ENCODE peak calls at places on chromosomes 1 and 21, in seven cellular contexts. One of them, this sample, is unnamed.
A peak's percentile ranks its signal among the peaks of the same experiment; 100 is the strongest.

GRCh38 chr1:218865591-218865990 is 308.1 kb upstream of the LYPLAL1 start:
- DNase-seq in activated CD4-positive, alpha-beta T cell treated with anti-CD3 and anti-CD28 coated beads for 48 hours: no peak
- DNase-seq in stimulated activated CD4-positive, alpha-beta T cell treated with anti-CD3 and anti-CD28 coated beads, Interleukin-1b, Interleukin-23, amount 100 ng/mL, for 24 hours: no peak
- DNase-seq in H4: peak; percentile 14
- DNase-seq in mucosa of descending colon: no peak
- DNase-seq in midbrain: no peak
- DNase-seq in CD4-positive, alpha-beta T cell: no peak
- DNase-seq in this sample: peak; percentile 92

GRCh38 chr1:29324771-29325351 is 88.5 kb downstream of the PTPRU start:
- DNase-seq in activated CD4-positive, alpha-beta T cell treated with anti-CD3 and anti-CD28 coated beads for 48 hours: no peak
- DNase-seq in stimulated activated CD4-positive, alpha-beta T cell treated with anti-CD3 and anti-CD28 coated beads, Interleukin-1b, Interleukin-23, amount 100 ng/mL, for 24 hours: no peak
- DNase-seq in H4: no peak
- DNase-seq in mucosa of descending colon: peak; percentile 53
- DNase-seq in midbrain: no peak
- DNase-seq in CD4-positive, alpha-beta T cell: no peak
- DNase-seq in this sample: no peak

GRCh38 chr1:101953623-101954022 is 43.1 kb downstream of the OLFM3 start:
- DNase-seq in activated CD4-positive, alpha-beta T cell treated with anti-CD3 and anti-CD28 coated beads for 48 hours: no peak
- DNase-seq in stimulated activated CD4-positive, alpha-beta T cell treated with anti-CD3 and anti-CD28 coated beads, Interleukin-1b, Interleukin-23, amount 100 ng/mL, for 24 hours: no peak
- DNase-seq in H4: no peak
- DNase-seq in mucosa of descending colon: no peak
- DNase-seq in midbrain: no peak
- DNase-seq in CD4-positive, alpha-beta T cell: no peak
- DNase-seq in this sample: no peak

GRCh38 chr1:176785810-176786209 is 322.8 kb downstream of the PAPPA2 start:
- DNase-seq in activated CD4-positive, alpha-beta T cell treated with anti-CD3 and anti-CD28 coated beads for 48 hours: no peak
- DNase-seq in stimulated activated CD4-positive, alpha-beta T cell treated with anti-CD3 and anti-CD28 coated beads, Interleukin-1b, Interleukin-23, amount 100 ng/mL, for 24 hours: no peak
- DNase-seq in H4: no peak
- DNase-seq in mucosa of descending colon: no peak
- DNase-seq in midbrain: no peak
- DNase-seq in CD4-positive, alpha-beta T cell: no peak
- DNase-seq in this sample: no peak

GRCh38 chr1:51729824-51730284 is 113.0 kb downstream of the OSBPL9 start:
- DNase-seq in activated CD4-positive, alpha-beta T cell treated with anti-CD3 and anti-CD28 coated beads for 48 hours: no peak
- DNase-seq in stimulated activated CD4-positive, alpha-beta T cell treated with anti-CD3 and anti-CD28 coated beads, Interleukin-1b, Interleukin-23, amount 100 ng/mL, for 24 hours: no peak
- DNase-seq in H4: no peak
- DNase-seq in mucosa of descending colon: no peak
- DNase-seq in midbrain: no peak
- DNase-seq in CD4-positive, alpha-beta T cell: no peak
- DNase-seq in this sample: peak; percentile 25

GRCh38 chr1:52435211-52435610 is 30.8 kb downstream of the PRPF38A start:
- DNase-seq in activated CD4-positive, alpha-beta T cell treated with anti-CD3 and anti-CD28 coated beads for 48 hours: no peak
- DNase-seq in stimulated activated CD4-positive, alpha-beta T cell treated with anti-CD3 and anti-CD28 coated beads, Interleukin-1b, Interleukin-23, amount 100 ng/mL, for 24 hours: no peak
- DNase-seq in H4: no peak
- DNase-seq in mucosa of descending colon: no peak
- DNase-seq in midbrain: no peak
- DNase-seq in CD4-positive, alpha-beta T cell: no peak
- DNase-seq in this sample: no peak

GRCh38 chr1:200372095-200372884 is 37.5 kb downstream of the ZNF281 start:
- DNase-seq in activated CD4-positive, alpha-beta T cell treated with anti-CD3 and anti-CD28 coated beads for 48 hours: no peak
- DNase-seq in stimulated activated CD4-positive, alpha-beta T cell treated with anti-CD3 and anti-CD28 coated beads, Interleukin-1b, Interleukin-23, amount 100 ng/mL, for 24 hours: no peak
- DNase-seq in H4: no peak
- DNase-seq in mucosa of descending colon: no peak
- DNase-seq in midbrain: no peak
- DNase-seq in CD4-positive, alpha-beta T cell: no peak
- DNase-seq in this sample: peak; percentile 67

GRCh38 chr1:31675761-31676160 is 28.1 kb downstream of the COL16A1 start:
- DNase-seq in activated CD4-positive, alpha-beta T cell treated with anti-CD3 and anti-CD28 coated beads for 48 hours: no peak
- DNase-seq in stimulated activated CD4-positive, alpha-beta T cell treated with anti-CD3 and anti-CD28 coated beads, Interleukin-1b, Interleukin-23, amount 100 ng/mL, for 24 hours: no peak
- DNase-seq in H4: no peak
- DNase-seq in mucosa of descending colon: no peak
- DNase-seq in midbrain: no peak
- DNase-seq in CD4-positive, alpha-beta T cell: no peak
- DNase-seq in this sample: no peak

GRCh38 chr1:78408830-78409229 is 81.9 kb upstream of the PTGFR start:
- DNase-seq in activated CD4-positive, alpha-beta T cell treated with anti-CD3 and anti-CD28 coated beads for 48 hours: no peak
- DNase-seq in stimulated activated CD4-positive, alpha-beta T cell treated with anti-CD3 and anti-CD28 coated beads, Interleukin-1b, Interleukin-23, amount 100 ng/mL, for 24 hours: no peak
- DNase-seq in H4: no peak
- DNase-seq in mucosa of descending colon: no peak
- DNase-seq in midbrain: no peak
- DNase-seq in CD4-positive, alpha-beta T cell: no peak
- DNase-seq in this sample: no peak

GRCh38 chr1:49995734-49996133 is 28.0 kb downstream of the AGBL4 start:
- DNase-seq in activated CD4-positive, alpha-beta T cell treated with anti-CD3 and anti-CD28 coated beads for 48 hours: no peak
- DNase-seq in stimulated activated CD4-positive, alpha-beta T cell treated with anti-CD3 and anti-CD28 coated beads, Interleukin-1b, Interleukin-23, amount 100 ng/mL, for 24 hours: no peak
- DNase-seq in H4: no peak
- DNase-seq in mucosa of descending colon: no peak
- DNase-seq in midbrain: no peak
- DNase-seq in CD4-positive, alpha-beta T cell: no peak
- DNase-seq in this sample: no peak

GRCh38 chr21:15966216-15966615 is 236.4 kb downstream of the USP25 start:
- DNase-seq in activated CD4-positive, alpha-beta T cell treated with anti-CD3 and anti-CD28 coated beads for 48 hours: no peak
- DNase-seq in stimulated activated CD4-positive, alpha-beta T cell treated with anti-CD3 and anti-CD28 coated beads, Interleukin-1b, Interleukin-23, amount 100 ng/mL, for 24 hours: no peak
- DNase-seq in H4: no peak
- DNase-seq in mucosa of descending colon: no peak
- DNase-seq in midbrain: no peak
- DNase-seq in CD4-positive, alpha-beta T cell: no peak
- DNase-seq in this sample: no peak

GRCh38 chr1:1591452-1591851 is 8.5 kb downstream of the FNDC10 start:
- DNase-seq in activated CD4-positive, alpha-beta T cell treated with anti-CD3 and anti-CD28 coated beads for 48 hours: no peak
- DNase-seq in stimulated activated CD4-positive, alpha-beta T cell treated with anti-CD3 and anti-CD28 coated beads, Interleukin-1b, Interleukin-23, amount 100 ng/mL, for 24 hours: no peak
- DNase-seq in H4: peak; percentile 50
- DNase-seq in mucosa of descending colon: no peak
- DNase-seq in midbrain: no peak
- DNase-seq in CD4-positive, alpha-beta T cell: no peak
- DNase-seq in this sample: no peak

GRCh38 chr1:155052412-155053400 is 1.6 kb downstream of the ADAM15 start:
- DNase-seq in activated CD4-positive, alpha-beta T cell treated with anti-CD3 and anti-CD28 coated beads for 48 hours: peak; percentile 51
- DNase-seq in stimulated activated CD4-positive, alpha-beta T cell treated with anti-CD3 and anti-CD28 coated beads, Interleukin-1b, Interleukin-23, amount 100 ng/mL, for 24 hours: no peak
- DNase-seq in H4: no peak
- DNase-seq in mucosa of descending colon: peak; percentile 67
- DNase-seq in midbrain: no peak
- DNase-seq in CD4-positive, alpha-beta T cell: peak; percentile 16
- DNase-seq in this sample: no peak

GRCh38 chr1:57353589-57353988 is 70.3 kb downstream of the DAB1 start:
- DNase-seq in activated CD4-positive, alpha-beta T cell treated with anti-CD3 and anti-CD28 coated beads for 48 hours: no peak
- DNase-seq in stimulated activated CD4-positive, alpha-beta T cell treated with anti-CD3 and anti-CD28 coated beads, Interleukin-1b, Interleukin-23, amount 100 ng/mL, for 24 hours: no peak
- DNase-seq in H4: no peak
- DNase-seq in mucosa of descending colon: no peak
- DNase-seq in midbrain: no peak
- DNase-seq in CD4-positive, alpha-beta T cell: no peak
- DNase-seq in this sample: no peak

GRCh38 chr1:202113690-202114300 is 8.9 kb upstream of the GPR37L1 start:
- DNase-seq in activated CD4-positive, alpha-beta T cell treated with anti-CD3 and anti-CD28 coated beads for 48 hours: no peak
- DNase-seq in stimulated activated CD4-positive, alpha-beta T cell treated with anti-CD3 and anti-CD28 coated beads, Interleukin-1b, Interleukin-23, amount 100 ng/mL, for 24 hours: no peak
- DNase-seq in H4: no peak
- DNase-seq in mucosa of descending colon: no peak
- DNase-seq in midbrain: no peak
- DNase-seq in CD4-positive, alpha-beta T cell: no peak
- DNase-seq in this sample: no peak

GRCh38 chr1:112263464-112263863 is 132.6 kb upstream of the CTTNBP2NL start:
- DNase-seq in activated CD4-positive, alpha-beta T cell treated with anti-CD3 and anti-CD28 coated beads for 48 hours: no peak
- DNase-seq in stimulated activated CD4-positive, alpha-beta T cell treated with anti-CD3 and anti-CD28 coated beads, Interleukin-1b, Interleukin-23, amount 100 ng/mL, for 24 hours: no peak
- DNase-seq in H4: peak; percentile 50
- DNase-seq in mucosa of descending colon: no peak
- DNase-seq in midbrain: no peak
- DNase-seq in CD4-positive, alpha-beta T cell: no peak
- DNase-seq in this sample: peak; percentile 40

GRCh38 chr1:166283190-166283589 is 116.4 kb upstream of the FAM78B start:
- DNase-seq in activated CD4-positive, alpha-beta T cell treated with anti-CD3 and anti-CD28 coated beads for 48 hours: no peak
- DNase-seq in stimulated activated CD4-positive, alpha-beta T cell treated with anti-CD3 and anti-CD28 coated beads, Interleukin-1b, Interleukin-23, amount 100 ng/mL, for 24 hours: no peak
- DNase-seq in H4: no peak
- DNase-seq in mucosa of descending colon: no peak
- DNase-seq in midbrain: no peak
- DNase-seq in CD4-positive, alpha-beta T cell: no peak
- DNase-seq in this sample: no peak

GRCh38 chr1:40423951-40424618 is 26.2 kb upstream of the ZFP69B start:
- DNase-seq in activated CD4-positive, alpha-beta T cell treated with anti-CD3 and anti-CD28 coated beads for 48 hours: no peak
- DNase-seq in stimulated activated CD4-positive, alpha-beta T cell treated with anti-CD3 and anti-CD28 coated beads, Interleukin-1b, Interleukin-23, amount 100 ng/mL, for 24 hours: no peak
- DNase-seq in H4: no peak
- DNase-seq in mucosa of descending colon: no peak
- DNase-seq in midbrain: no peak
- DNase-seq in CD4-positive, alpha-beta T cell: no peak
- DNase-seq in this sample: no peak

GRCh38 chr1:171457412-171457811 is 27.9 kb upstream of the PRRC2C start:
- DNase-seq in activated CD4-positive, alpha-beta T cell treated with anti-CD3 and anti-CD28 coated beads for 48 hours: no peak
- DNase-seq in stimulated activated CD4-positive, alpha-beta T cell treated with anti-CD3 and anti-CD28 coated beads, Interleukin-1b, Interleukin-23, amount 100 ng/mL, for 24 hours: no peak
- DNase-seq in H4: no peak
- DNase-seq in mucosa of descending colon: no peak
- DNase-seq in midbrain: no peak
- DNase-seq in CD4-positive, alpha-beta T cell: no peak
- DNase-seq in this sample: peak; percentile 44

GRCh38 chr1:2821970-2822620 is 20.6 kb upstream of the TTC34 start:
- DNase-seq in activated CD4-positive, alpha-beta T cell treated with anti-CD3 and anti-CD28 coated beads for 48 hours: peak; percentile 64
- DNase-seq in stimulated activated CD4-positive, alpha-beta T cell treated with anti-CD3 and anti-CD28 coated beads, Interleukin-1b, Interleukin-23, amount 100 ng/mL, for 24 hours: no peak
- DNase-seq in H4: no peak
- DNase-seq in mucosa of descending colon: peak; percentile 58
- DNase-seq in midbrain: peak; percentile 29
- DNase-seq in CD4-positive, alpha-beta T cell: peak; percentile 39
- DNase-seq in this sample: peak; percentile 1

GRCh38 chr1:207883660-207884245 is 27.2 kb downstream of the CD34 start:
- DNase-seq in activated CD4-positive, alpha-beta T cell treated with anti-CD3 and anti-CD28 coated beads for 48 hours: no peak
- DNase-seq in stimulated activated CD4-positive, alpha-beta T cell treated with anti-CD3 and anti-CD28 coated beads, Interleukin-1b, Interleukin-23, amount 100 ng/mL, for 24 hours: no peak
- DNase-seq in H4: no peak
- DNase-seq in mucosa of descending colon: no peak
- DNase-seq in midbrain: no peak
- DNase-seq in CD4-positive, alpha-beta T cell: no peak
- DNase-seq in this sample: no peak

GRCh38 chr1:159008744-159009188 is 941 bp upstream of the IFI16 start:
- DNase-seq in activated CD4-positive, alpha-beta T cell treated with anti-CD3 and anti-CD28 coated beads for 48 hours: peak; percentile 74
- DNase-seq in stimulated activated CD4-positive, alpha-beta T cell treated with anti-CD3 and anti-CD28 coated beads, Interleukin-1b, Interleukin-23, amount 100 ng/mL, for 24 hours: no peak
- DNase-seq in H4: peak; percentile 20
- DNase-seq in mucosa of descending colon: no peak
- DNase-seq in midbrain: no peak
- DNase-seq in CD4-positive, alpha-beta T cell: peak; percentile 67
- DNase-seq in this sample: peak; percentile 60

GRCh38 chr1:171868217-171868616 is 26.9 kb downstream of the DNM3 start:
- DNase-seq in activated CD4-positive, alpha-beta T cell treated with anti-CD3 and anti-CD28 coated beads for 48 hours: no peak
- DNase-seq in stimulated activated CD4-positive, alpha-beta T cell treated with anti-CD3 and anti-CD28 coated beads, Interleukin-1b, Interleukin-23, amount 100 ng/mL, for 24 hours: no peak
- DNase-seq in H4: no peak
- DNase-seq in mucosa of descending colon: no peak
- DNase-seq in midbrain: no peak
- DNase-seq in CD4-positive, alpha-beta T cell: no peak
- DNase-seq in this sample: peak; percentile 26

GRCh38 chr21:14493731-14494130 is 52.4 kb downstream of the SAMSN1 start:
- DNase-seq in activated CD4-positive, alpha-beta T cell treated with anti-CD3 and anti-CD28 coated beads for 48 hours: no peak
- DNase-seq in stimulated activated CD4-positive, alpha-beta T cell treated with anti-CD3 and anti-CD28 coated beads, Interleukin-1b, Interleukin-23, amount 100 ng/mL, for 24 hours: no peak
- DNase-seq in H4: no peak
- DNase-seq in mucosa of descending colon: no peak
- DNase-seq in midbrain: no peak
- DNase-seq in CD4-positive, alpha-beta T cell: no peak
- DNase-seq in this sample: no peak

GRCh38 chr21:45057886-45058285 is 16.5 kb upstream of the ADARB1 start:
- DNase-seq in activated CD4-positive, alpha-beta T cell treated with anti-CD3 and anti-CD28 coated beads for 48 hours: no peak
- DNase-seq in stimulated activated CD4-positive, alpha-beta T cell treated with anti-CD3 and anti-CD28 coated beads, Interleukin-1b, Interleukin-23, amount 100 ng/mL, for 24 hours: no peak
- DNase-seq in H4: no peak
- DNase-seq in mucosa of descending colon: no peak
- DNase-seq in midbrain: no peak
- DNase-seq in CD4-positive, alpha-beta T cell: no peak
- DNase-seq in this sample: no peak

GRCh38 chr1:55309786-55310516 is 94.8 kb upstream of the USP24 start:
- DNase-seq in activated CD4-positive, alpha-beta T cell treated with anti-CD3 and anti-CD28 coated beads for 48 hours: no peak
- DNase-seq in stimulated activated CD4-positive, alpha-beta T cell treated with anti-CD3 and anti-CD28 coated beads, Interleukin-1b, Interleukin-23, amount 100 ng/mL, for 24 hours: no peak
- DNase-seq in H4: no peak
- DNase-seq in mucosa of descending colon: no peak
- DNase-seq in midbrain: no peak
- DNase-seq in CD4-positive, alpha-beta T cell: no peak
- DNase-seq in this sample: peak; percentile 55

GRCh38 chr1:175822575-175822974 is 79.2 kb upstream of the TNR start:
- DNase-seq in activated CD4-positive, alpha-beta T cell treated with anti-CD3 and anti-CD28 coated beads for 48 hours: no peak
- DNase-seq in stimulated activated CD4-positive, alpha-beta T cell treated with anti-CD3 and anti-CD28 coated beads, Interleukin-1b, Interleukin-23, amount 100 ng/mL, for 24 hours: no peak
- DNase-seq in H4: no peak
- DNase-seq in mucosa of descending colon: no peak
- DNase-seq in midbrain: no peak
- DNase-seq in CD4-positive, alpha-beta T cell: no peak
- DNase-seq in this sample: no peak

GRCh38 chr1:220950576-220950975 is 71.3 kb downstream of the HLX start:
- DNase-seq in activated CD4-positive, alpha-beta T cell treated with anti-CD3 and anti-CD28 coated beads for 48 hours: no peak
- DNase-seq in stimulated activated CD4-positive, alpha-beta T cell treated with anti-CD3 and anti-CD28 coated beads, Interleukin-1b, Interleukin-23, amount 100 ng/mL, for 24 hours: no peak
- DNase-seq in H4: no peak
- DNase-seq in mucosa of descending colon: no peak
- DNase-seq in midbrain: no peak
- DNase-seq in CD4-positive, alpha-beta T cell: no peak
- DNase-seq in this sample: no peak

GRCh38 chr1:159448181-159448580 is 8.7 kb downstream of the OR10J1 start:
- DNase-seq in activated CD4-positive, alpha-beta T cell treated with anti-CD3 and anti-CD28 coated beads for 48 hours: no peak
- DNase-seq in stimulated activated CD4-positive, alpha-beta T cell treated with anti-CD3 and anti-CD28 coated beads, Interleukin-1b, Interleukin-23, amount 100 ng/mL, for 24 hours: no peak
- DNase-seq in H4: no peak
- DNase-seq in mucosa of descending colon: no peak
- DNase-seq in midbrain: no peak
- DNase-seq in CD4-positive, alpha-beta T cell: no peak
- DNase-seq in this sample: no peak

GRCh38 chr1:241610056-241610815 is 29.9 kb downstream of the CHML start:
- DNase-seq in activated CD4-positive, alpha-beta T cell treated with anti-CD3 and anti-CD28 coated beads for 48 hours: no peak
- DNase-seq in stimulated activated CD4-positive, alpha-beta T cell treated with anti-CD3 and anti-CD28 coated beads, Interleukin-1b, Interleukin-23, amount 100 ng/mL, for 24 hours: no peak
- DNase-seq in H4: peak; percentile 67
- DNase-seq in mucosa of descending colon: peak; percentile 41
- DNase-seq in midbrain: no peak
- DNase-seq in CD4-positive, alpha-beta T cell: no peak
- DNase-seq in this sample: peak; percentile 61